ENCODE peak calls at places on chromosomes 1 and 21, in nine cellular contexts. H, W, G, S, Z, N, C, P and F are unnamed samples.

GRCh38 chr21:43667191-43667904 is 8.0 kb downstream of the RRP1B start:
- DNase-seq in W (peak), C (no peak), Z (no peak), N (peak), S (peak), P (no peak), G (no peak), H (no peak), F (peak)

GRCh38 chr1:17831619-17832018 is 76.5 kb downstream of the ACTL8 start:
- DNase-seq in S (no peak), N (peak), P (no peak), Z (peak), C (no peak), G (no peak), W (no peak), H (no peak), F (peak)

GRCh38 chr1:67534627-67535065 is 104.4 kb upstream of the SERBP1 start:
- DNase-seq in H (no peak), C (no peak), P (peak), S (no peak), N (peak), G (no peak), W (no peak), Z (no peak), F (peak)

GRCh38 chr1:31467005-31467674 is 54.1 kb downstream of the SERINC2 start:
- DNase-seq in C (no peak), G (no peak), Z (no peak), W (no peak), S (no peak), H (no peak), P (no peak), N (peak), F (no peak)

GRCh38 chr1:32426489-32427255 is 32.4 kb upstream of the BSDC1 start:
- DNase-seq in N (peak), C (no peak), H (no peak), G (no peak), S (no peak), P (peak), W (no peak), Z (no peak), F (no peak)

GRCh38 chr1:27109103-27109822 is 45.7 kb downstream of the SLC9A1 start:
- DNase-seq in G (no peak), Z (peak), C (no peak), S (no peak), H (no peak), W (peak), N (peak), P (no peak), F (peak)

GRCh38 chr1:24557220-24557619 is 1.3 kb downstream of the NCMAP start:
- DNase-seq in N (no peak), W (no peak), H (no peak), G (no peak), S (no peak), P (no peak), Z (no peak), C (no peak), F (no peak)

GRCh38 chr1:58895559-58896135 is 111.8 kb upstream of the JUN start:
- DNase-seq in P (no peak), H (no peak), G (no peak), W (no peak), N (peak), S (no peak), C (no peak), Z (no peak), F (no peak)

GRCh38 chr1:10975567-10976326 is 36.7 kb upstream of the TARDBP start:
- DNase-seq in H (no peak), N (peak), Z (no peak), P (no peak), C (peak), S (no peak), G (no peak), W (no peak), F (no peak)

GRCh38 chr1:210251680-210252490 is 19.3 kb downstream of the SERTAD4 start:
- DNase-seq in H (no peak), C (no peak), P (no peak), G (no peak), N (no peak), S (no peak), Z (no peak), W (no peak), F (no peak)

GRCh38 chr1:28144203-28145135 is 32.0 kb downstream of the PTAFR start:
- DNase-seq in N (peak), P (no peak), H (no peak), Z (peak), S (peak), C (no peak), W (peak), G (no peak), F (peak)

GRCh38 chr1:65846911-65847310 is 54.2 kb downstream of the PDE4B start:
- DNase-seq in H (no peak), Z (no peak), N (no peak), P (no peak), W (no peak), S (no peak), G (no peak), C (no peak), F (no peak)

GRCh38 chr1:153880962-153881361 is 41.8 kb downstream of the GATAD2B start:
- DNase-seq in N (peak), G (peak), W (peak), Z (peak), S (no peak), H (no peak), P (peak), C (peak), F (peak)

GRCh38 chr1:13956386-13956785 is 256.4 kb downstream of the PRDM2 start:
- DNase-seq in C (no peak), Z (no peak), G (no peak), H (no peak), S (no peak), W (no peak), P (no peak), N (no peak), F (no peak)

GRCh38 chr1:218349365-218350021 is 4.4 kb downstream of the TGFB2 start:
- DNase-seq in H (no peak), N (no peak), C (no peak), G (no peak), S (no peak), Z (no peak), P (no peak), W (no peak), F (no peak)

GRCh38 chr1:2233997-2234761 is 6.1 kb downstream of the SKI start:
- DNase-seq in W (peak), S (peak), H (peak), G (peak), N (peak), P (no peak), C (peak), Z (peak), F (peak)

GRCh38 chr1:223665592-223666312 is at the start of gene CAPN8:
- DNase-seq in S (no peak), W (no peak), Z (no peak), C (no peak), P (no peak), H (no peak), N (no peak), G (no peak), F (no peak)

GRCh38 chr1:5594056-5594956 is 397.9 kb downstream of the NPHP4 start:
- DNase-seq in Z (peak), C (no peak), H (no peak), S (no peak), P (no peak), G (no peak), N (no peak), W (no peak), F (no peak)

GRCh38 chr1:217769768-217770167 is 138.6 kb downstream of the SPATA17 start:
- DNase-seq in W (no peak), C (no peak), N (no peak), G (no peak), S (no peak), P (no peak), Z (no peak), H (no peak), F (no peak)

GRCh38 chr1:195934839-195935557 is 673.2 kb downstream of the KCNT2 start:
- DNase-seq in W (no peak), Z (no peak), S (no peak), C (no peak), H (no peak), G (no peak), N (no peak), P (peak), F (no peak)

GRCh38 chr1:211017066-211017691 is 116.8 kb downstream of the KCNH1 start:
- DNase-seq in S (no peak), W (no peak), P (no peak), C (no peak), N (peak), Z (no peak), G (no peak), H (no peak), F (no peak)

GRCh38 chr1:56315293-56315942 is 263.9 kb downstream of the PLPP3 start:
- DNase-seq in P (no peak), N (peak), C (no peak), Z (no peak), W (no peak), S (no peak), G (no peak), H (no peak), F (no peak)

GRCh38 chr1:200969726-200970521 is 53.6 kb downstream of the KIF21B start:
- DNase-seq in P (no peak), C (no peak), N (no peak), W (peak), S (no peak), Z (no peak), G (no peak), H (no peak), F (peak)

GRCh38 chr1:90605070-90605469 is 112.0 kb downstream of the BARHL2 start:
- DNase-seq in N (no peak), S (no peak), P (no peak), Z (no peak), G (no peak), C (no peak), H (no peak), W (no peak), F (no peak)

GRCh38 chr1:93180723-93181613 is at the start of gene CCDC18:
- DNase-seq in Z (peak), S (peak), N (peak), G (no peak), W (peak), C (no peak), P (peak), H (peak), F (peak)

GRCh38 chr1:244046907-244047738 is 4.0 kb upstream of the ZBTB18 start:
- DNase-seq in G (no peak), C (no peak), H (no peak), S (peak), N (peak), Z (peak), P (peak), W (no peak), F (peak)

GRCh38 chr1:17984510-17985085 is 123.0 kb upstream of the IGSF21 start:
- DNase-seq in C (no peak), S (peak), N (peak), H (no peak), W (peak), Z (peak), G (no peak), P (peak), F (peak)

GRCh38 chr1:204975568-204976235 is 67.3 kb upstream of the CNTN2 start:
- DNase-seq in N (peak), Z (peak), W (peak), S (peak), P (peak), C (peak), G (no peak), H (no peak), F (peak)

GRCh38 chr1:172322219-172323061 is 98.0 kb upstream of the C1orf105 start:
- DNase-seq in S (no peak), C (peak), N (peak), W (no peak), G (no peak), H (no peak), P (peak), Z (no peak), F (no peak)

GRCh38 chr1:32474954-32475353 is 10.1 kb downstream of the ZBTB8B start:
- DNase-seq in P (peak), W (no peak), Z (no peak), H (no peak), G (no peak), C (no peak), N (no peak), S (no peak), F (no peak)

GRCh38 chr21:45126085-45126687 is 51.8 kb downstream of the ADARB1 start:
- DNase-seq in Z (no peak), S (no peak), P (no peak), N (no peak), H (no peak), C (no peak), G (no peak), W (no peak), F (no peak)

GRCh38 chr1:118136511-118136937 is 48.5 kb downstream of the SPAG17 start:
- DNase-seq in G (no peak), H (no peak), P (no peak), N (peak), W (peak), C (no peak), S (peak), Z (peak), F (peak)

GRCh38 chr21:37547615-37547975 is 181.0 kb downstream of the DYRK1A start:
- DNase-seq in C (no peak), W (no peak), P (no peak), Z (no peak), S (no peak), N (no peak), G (no peak), H (no peak), F (no peak)

GRCh38 chr1:44010935-44011610 is 19.7 kb downstream of the CCDC24 start:
- DNase-seq in C (no peak), Z (no peak), G (no peak), H (no peak), N (no peak), W (no peak), P (no peak), S (no peak), F (no peak)

GRCh38 chr1:154759196-154759595 is 110.9 kb downstream of the KCNN3 start:
- DNase-seq in Z (peak), P (no peak), C (no peak), S (peak), G (no peak), H (peak), W (peak), N (no peak), F (peak)

GRCh38 chr21:30014883-30015282 is 75.1 kb upstream of the GRIK1 start:
- DNase-seq in W (no peak), Z (no peak), N (no peak), G (no peak), P (no peak), H (no peak), S (no peak), C (no peak), F (no peak)